ENCODE peak calls at places on chromosomes 16 and 17, in six cellular contexts. Z is stomach; B is transverse colon; S is esophagus muscularis mucosa; U is pancreas; A is naive thymus-derived CD4-positive, alpha-beta T cell. T is an unnamed sample. For H3K4me1, the result is how much of the 10 kb centered on the place peaks cover.

GRCh38 chr16:53201900-53202299 is 147.1 kb downstream of the CHD9 start:
- DNase-seq in Z (no peak), B (no peak), S (no peak), U (no peak), A (no peak), T (no peak)

GRCh38 chr17:29140631-29141483 is 39.3 kb downstream of the MYO18A start:
- DNase-seq in Z (no peak), B (no peak), S (no peak), U (no peak), A (peak), T (peak)

GRCh38 chr17:82230627-82231311 is 1.9 kb downstream of the SLC16A3 start:
- DNase-seq in Z (peak), B (peak), S (peak), U (no peak), A (no peak), T (peak)

GRCh38 chr17:14428640-14429029 is 127.8 kb downstream of the HS3ST3B1 start:
- DNase-seq in Z (no peak), B (no peak), S (no peak), U (no peak), A (peak), T (no peak)

GRCh38 chr16:79139799-79140198 is 460.7 kb downstream of the MAF start:
- DNase-seq in Z (no peak), B (no peak), S (no peak), U (no peak), A (no peak), T (no peak)

GRCh38 chr17:48483471-48484131 is 47.2 kb downstream of the HOXB1 start:
- DNase-seq in Z (no peak), B (peak), S (no peak), U (no peak), A (no peak), T (no peak)

GRCh38 chr16:23836078-23836403 is 258 bp downstream of the PRKCB start:
- DNase-seq in Z (no peak), B (no peak), S (no peak), U (no peak), A (no peak), T (no peak)

GRCh38 chr16:81283044-81283443 is 31.7 kb upstream of the GAN start:
- DNase-seq in Z (no peak), B (no peak), S (no peak), U (no peak), A (no peak), T (no peak)

GRCh38 chr16:49696414-49697101 is 159.4 kb downstream of the ZNF423 start:
- DNase-seq in Z (no peak), B (no peak), S (no peak), U (no peak), A (no peak), T (no peak)

GRCh38 chr17:50832267-50833227 is 2.8 kb upstream of the WFIKKN2 start:
- DNase-seq in Z (no peak), B (no peak), S (no peak), U (no peak), A (no peak), T (no peak)

GRCh38 chr17:64532409-64532808 is 25.6 kb downstream of the CEP95 start:
- DNase-seq in Z (no peak), B (no peak), S (no peak), U (no peak), A (no peak), T (no peak)

GRCh38 chr16:67782567-67783352 is 23.6 kb downstream of the RANBP10 start:
- DNase-seq in Z (no peak), B (no peak), S (no peak), U (no peak), A (no peak), T (no peak)

GRCh38 chr17:27651411-27652345 is 20.7 kb downstream of the LGALS9 start:
- DNase-seq in Z (peak), B (peak), S (no peak), U (peak), A (peak), T (peak)

GRCh38 chr17:37824534-37825485 is 80.0 kb upstream of the HNF1B start:
- DNase-seq in Z (no peak), B (no peak), S (no peak), U (no peak), A (no peak), T (no peak)

GRCh38 chr17:42846594-42847280 is 2.4 kb downstream of the AOC2 start:
- DNase-seq in Z (no peak), B (no peak), S (no peak), U (no peak), A (no peak), T (no peak)

GRCh38 chr16:79128706-79129105 is 471.8 kb downstream of the MAF start:
- DNase-seq in Z (no peak), B (no peak), S (no peak), U (no peak), A (no peak), T (no peak)

GRCh38 chr16:14958970-14959369 is 15.9 kb upstream of the PDXDC1 start:
- DNase-seq in Z (no peak), B (no peak), S (no peak), U (no peak), A (no peak), T (no peak)

GRCh38 chr17:57662644-57663308 is 82.3 kb downstream of the CCDC182 start:
- DNase-seq in Z (peak), B (peak), S (peak), U (peak), A (no peak), T (peak)

GRCh38 chr17:67449885-67450755 is 73.0 kb downstream of the PITPNC1 start:
- DNase-seq in Z (no peak), B (no peak), S (no peak), U (no peak), A (no peak), T (no peak)

GRCh38 chr16:74837056-74837455 is 62.4 kb upstream of the FA2H start:
- DNase-seq in Z (no peak), B (no peak), S (no peak), U (no peak), A (no peak), T (no peak)

GRCh38 chr17:77892469-77893143 is 65.9 kb upstream of the TNRC6C start:
- DNase-seq in Z (no peak), B (no peak), S (no peak), U (no peak), A (no peak), T (no peak)

GRCh38 chr16:85083051-85083639 is 29.1 kb downstream of the CIBAR2 start:
- DNase-seq in Z (no peak), B (no peak), S (no peak), U (no peak), A (no peak), T (no peak)

GRCh38 chr17:71764507-71764906 is 356.3 kb upstream of the SOX9 start:
- DNase-seq in Z (no peak), B (peak), S (no peak), U (peak), A (no peak), T (no peak)

GRCh38 chr17:15944720-15945492 is at the start of gene ADORA2B:
- DNase-seq in Z (peak), B (peak), S (no peak), U (peak), A (peak), T (no peak)

GRCh38 chr17:9522074-9522473 is 53.5 kb downstream of the STX8 start:
- DNase-seq in Z (no peak), B (no peak), S (no peak), U (no peak), A (no peak), T (no peak)

GRCh38 chr17:50440172-50440837 is 14.3 kb downstream of the ACSF2 start:
- DNase-seq in Z (peak), B (peak), S (no peak), U (peak), A (no peak), T (no peak)

GRCh38 chr16:86073763-86074493 is 175.0 kb downstream of the IRF8 start:
- DNase-seq in Z (no peak), B (peak), S (no peak), U (no peak), A (no peak), T (no peak)

GRCh38 chr16:85662976-85663830 is 25.6 kb downstream of the GINS2 start:
- DNase-seq in Z (no peak), B (no peak), S (no peak), U (no peak), A (no peak), T (no peak)

GRCh38 chr17:39666231-39666600 is 1.1 kb downstream of the TCAP start:
- DNase-seq in Z (no peak), B (no peak), S (no peak), U (no peak), A (no peak), T (no peak)

GRCh38 chr17:7839199-7839889 is 5.3 kb downstream of the KDM6B start:
- DNase-seq in Z (no peak), B (peak), S (no peak), U (peak), A (no peak), T (no peak)

GRCh38 chr16:53545433-53545832 is 42.4 kb upstream of the AKTIP start:
- DNase-seq in Z (no peak), B (no peak), S (no peak), U (no peak), A (peak), T (peak)

GRCh38 chr16:72112906-72113615 is 19.4 kb downstream of the DHX38 start:
- DNase-seq in Z (no peak), B (no peak), S (no peak), U (no peak), A (no peak), T (no peak)

GRCh38 chr16:57999366-57999970 is 1.0 kb downstream of the ZNF319 start:
- DNase-seq in Z (no peak), B (no peak), S (no peak), U (no peak), A (peak), T (no peak)

GRCh38 chr16:80507538-80507937 is 33.3 kb upstream of the DYNLRB2 start:
- DNase-seq in Z (no peak), B (peak), S (no peak), U (peak), A (no peak), T (no peak)

GRCh38 chr17:14950216-14950615 is 314.9 kb downstream of the PMP22 start:
- DNase-seq in Z (no peak), B (no peak), S (peak), U (no peak), A (no peak), T (no peak)

GRCh38 chr17:73196500-73196899 is 3.6 kb downstream of the COG1 start:
- DNase-seq in Z (peak), B (peak), S (no peak), U (peak), A (no peak), T (no peak)

GRCh38 chr17:14084955-14085354 is 15.7 kb downstream of the COX10 start:
- DNase-seq in Z (no peak), B (no peak), S (no peak), U (no peak), A (no peak), T (no peak)

GRCh38 chr16:30941600-30942420 is 7.1 kb upstream of the ORAI3 start:
- DNase-seq in Z (peak), B (peak), S (no peak), U (peak), A (peak), T (peak)

GRCh38 chr16:56632160-56632847 is at the start of gene MT1M:
- DNase-seq in Z (peak), B (peak), S (no peak), U (peak), A (no peak), T (no peak)

GRCh38 chr17:2981325-2981724 is 82.1 kb downstream of the OR1D5 start:
- DNase-seq in Z (no peak), B (no peak), S (no peak), U (peak), A (no peak), T (no peak)
- H3K4me3 ChIP-seq in Z (no peak), B (no peak), S (no peak), U (no peak), A (no peak), T (no peak)

DNA sequence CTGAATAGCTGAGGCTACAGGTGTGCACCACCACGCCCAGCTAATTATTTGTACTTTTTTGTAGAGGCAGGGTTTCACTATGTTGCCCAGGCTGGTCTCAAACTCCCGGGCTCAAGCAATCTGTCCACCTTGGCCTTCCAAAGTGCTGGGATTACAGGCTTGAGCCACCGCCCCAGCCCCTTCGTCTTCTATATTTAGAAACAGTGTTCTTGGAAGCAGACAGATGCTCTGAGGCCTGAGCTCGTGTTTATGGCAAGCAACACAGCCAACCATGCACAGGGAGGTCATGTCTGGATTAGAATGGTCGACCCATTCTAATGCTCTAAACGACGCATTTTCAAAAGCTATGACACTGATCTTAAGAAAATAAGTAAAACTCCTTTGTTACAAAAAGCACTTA is 16.6 kb downstream of the TMEM204 start:
- DNase-seq in Z (no peak), B (no peak), S (no peak), U (no peak), A (no peak), T (no peak)
- H3K4me1 ChIP-seq in Z (half or more), B (under half), S (half or more), U (under half), A (under half), T (under half)

GRCh38 chr17:979211-979538 is 401 bp downstream of the NXN start:
- DNase-seq in Z (no peak), B (no peak), S (no peak), U (no peak), A (no peak), T (no peak)
- H3K4me3 ChIP-seq in Z (peak), B (peak), S (peak), U (peak), A (no peak), T (peak)

DNA sequence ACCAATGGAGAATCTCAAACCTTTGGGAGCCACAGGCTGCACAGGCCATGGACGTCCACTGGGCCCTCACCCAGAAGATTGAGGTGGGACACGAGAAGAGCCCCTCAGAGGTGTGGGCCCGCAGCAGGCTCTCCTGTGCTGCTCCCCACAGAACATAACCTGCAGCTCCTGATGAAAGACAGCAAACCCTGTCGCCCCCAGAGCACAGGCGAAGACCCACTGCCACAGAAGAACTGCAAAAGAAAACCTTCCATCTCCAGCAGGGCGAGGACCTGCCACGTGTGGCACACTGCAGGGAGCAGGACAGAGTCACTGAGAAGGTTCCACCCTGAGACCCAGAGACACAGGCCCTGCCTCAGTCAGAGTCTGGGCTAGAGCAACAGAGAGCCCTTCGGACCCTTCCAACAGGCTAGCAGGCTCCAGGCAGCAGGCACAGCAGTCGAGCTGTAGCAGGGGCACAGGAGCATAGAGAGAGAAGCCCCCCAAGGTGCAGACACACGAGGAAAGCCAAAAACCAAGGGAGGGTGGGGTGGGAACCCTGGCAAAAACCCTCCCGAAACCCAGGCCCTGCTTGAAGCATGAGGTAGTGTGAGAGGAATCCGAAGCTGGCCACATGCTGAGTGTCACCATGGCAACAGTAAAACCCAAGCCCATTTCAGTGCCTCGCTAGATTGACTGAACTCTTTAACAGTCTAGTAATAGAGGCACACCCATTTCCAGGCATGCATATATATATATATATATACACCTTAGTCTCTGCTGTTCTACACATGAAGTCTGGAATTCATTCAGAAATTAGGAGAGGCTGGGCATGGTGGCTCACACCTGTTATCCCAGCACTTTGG is 60.0 kb upstream of the CHMP6 start:
- DNase-seq in Z (no peak), B (no peak), S (no peak), U (no peak), A (no peak), T (no peak)
- H3K4me1 ChIP-seq in Z (under half), B (under half), S (under half), U (under half), A (under half), T (under half)

GRCh38 chr17:17990282-17990681 is 17.6 kb downstream of the DRC3 start:
- DNase-seq in Z (no peak), B (no peak), S (no peak), U (no peak), A (no peak), T (no peak)
- H3K4me3 ChIP-seq in Z (no peak), B (no peak), S (no peak), U (no peak), A (no peak), T (no peak)

GRCh38 chr16:88478889-88479794 is 26.1 kb downstream of the ZFPM1 start:
- DNase-seq in Z (peak), B (peak), S (no peak), U (peak), A (no peak), T (no peak)
- H3K4me1 ChIP-seq in Z (half or more), B (under half), S (under half), U (under half), A (under half), T (under half)

GRCh38 chr17:74431568-74432483 is at the start of gene GPRC5C:
- DNase-seq in Z (peak), B (peak), S (no peak), U (peak), A (no peak), T (no peak)
- H3K4me3 ChIP-seq in Z (peak), B (peak), S (peak), U (peak), A (peak), T (peak)